ENCODE peak calls at places on chromosomes 12 and 14, in eight cellular contexts. L, M, C, K, S, W, I and J are unnamed samples.

GRCh38 chr12:12735301-12735700 is 18.1 kb downstream of the CDKN1B start:
- DNase-seq in K (no peak), C (no peak), I (no peak), M (no peak), S (no peak), L (no peak), W (no peak), J (no peak)

GRCh38 chr12:45670339-45671065 is 59.0 kb upstream of the ARID2 start:
- DNase-seq in W (no peak), L (no peak), S (no peak), I (no peak), C (peak), M (no peak), K (no peak), J (no peak)

GRCh38 chr12:28026701-28027100 is 54.2 kb upstream of the PTHLH start:
- DNase-seq in S (peak), L (no peak), I (no peak), K (no peak), W (no peak), C (peak), M (no peak), J (no peak)

GRCh38 chr12:64560395-64561301 is 49.6 kb upstream of the RASSF3 start:
- DNase-seq in C (peak), M (peak), K (no peak), W (no peak), I (peak), L (no peak), S (peak), J (peak)

GRCh38 chr12:37565112-37565511 is 751.5 kb upstream of the ALG10B start:
- DNase-seq in S (peak), I (no peak), W (no peak), C (peak), L (no peak), M (no peak), K (no peak), J (no peak)

GRCh38 chr12:124745891-124746570 is 117.6 kb downstream of the SCARB1 start:
- DNase-seq in L (peak), K (peak), I (peak), M (peak), C (peak), W (peak), S (peak), J (peak)

GRCh38 chr14:99213101-99213500 is 58.9 kb downstream of the BCL11B start:
- DNase-seq in S (no peak), L (no peak), I (no peak), M (no peak), C (no peak), K (no peak), W (no peak), J (no peak)

GRCh38 chr14:33941727-33942126 is 9.1 kb downstream of the EGLN3 start:
- DNase-seq in C (no peak), W (no peak), K (no peak), I (no peak), L (no peak), S (no peak), M (no peak), J (no peak)

GRCh38 chr12:101697930-101698781 is 716 bp downstream of the CHPT1 start:
- DNase-seq in W (peak), S (peak), I (peak), C (no peak), M (peak), K (peak), L (no peak), J (no peak)

GRCh38 chr12:8449293-8449944 is 6.3 kb upstream of the CLEC6A start:
- DNase-seq in I (no peak), K (no peak), M (no peak), W (no peak), C (no peak), S (no peak), L (no peak), J (no peak)